ENCODE peak calls at places on chromosome 18, in four cellular contexts. V is tibial nerve, G is ovary, B is body of pancreas. K is an unnamed sample. For H3K27me3, the result is how much of the 10 kb centered on the place peaks cover.

GRCh38 chr18:31061945-31062344 is 19.4 kb upstream of the DSC3 start:
- DNase-seq in B (no peak), V (no peak), G (no peak), K (no peak)

GRCh38 chr18:62524443-62525200 is 1.8 kb downstream of the ZCCHC2 start:
- DNase-seq in G (peak), V (peak), B (peak), K (peak)

GRCh38 chr18:9233771-9234440 is 97.3 kb downstream of the ANKRD12 start:
- DNase-seq in B (no peak), V (no peak), G (no peak), K (no peak)

GRCh38 chr18:10926565-10927194 is 222.7 kb downstream of the PIEZO2 start:
- DNase-seq in B (no peak), V (no peak), G (peak), K (no peak)

GRCh38 chr18:31512203-31512764 is 14.3 kb downstream of the DSG2 start:
- DNase-seq in V (no peak), G (no peak), B (peak), K (no peak)

GRCh38 chr18:28003451-28003850 is 173.5 kb downstream of the CDH2 start:
- DNase-seq in G (no peak), V (no peak), B (no peak), K (no peak)

GRCh38 chr18:41703744-41704530 is 251.1 kb upstream of the PIK3C3 start:
- DNase-seq in V (no peak), B (no peak), G (no peak), K (no peak)

GRCh38 chr18:11658989-11659388 is 30.1 kb upstream of the GNAL start:
- DNase-seq in V (no peak), G (no peak), B (no peak), K (no peak)

GRCh38 chr18:26656944-26657536 is 108.7 kb upstream of the KCTD1 start:
- DNase-seq in B (peak), V (peak), G (peak), K (peak)

GRCh38 chr18:70523798-70524182 is 234.9 kb downstream of the SOCS6 start:
- DNase-seq in V (no peak), G (no peak), B (no peak), K (no peak)

GRCh38 chr18:6921571-6921970 is 192.1 kb downstream of the ARHGAP28 start:
- DNase-seq in V (no peak), B (no peak), G (no peak), K (no peak)

GRCh38 chr18:12121175-12122095 is 27.8 kb downstream of the ANKRD62 start:
- DNase-seq in B (peak), G (no peak), V (no peak), K (no peak)

GRCh38 chr18:76519156-76519549 is 24.1 kb upstream of the ZNF516 start:
- DNase-seq in G (no peak), V (no peak), B (no peak), K (no peak)

GRCh38 chr18:23356915-23357421 is 96.1 kb upstream of the RIOK3 start:
- DNase-seq in B (peak), V (no peak), G (no peak), K (no peak)

GRCh38 chr18:49238433-49239042 is 221.9 kb downstream of the DYM start:
- DNase-seq in B (no peak), G (no peak), V (no peak), K (no peak)

GRCh38 chr18:58255701-58256311 is 211.8 kb downstream of the NEDD4L start:
- DNase-seq in V (no peak), G (no peak), B (no peak), K (no peak)

GRCh38 chr18:2274613-2275012 is 296.7 kb downstream of the METTL4 start:
- DNase-seq in G (no peak), V (no peak), B (no peak), K (no peak)

GRCh38 chr18:74836296-74837139 is 238.8 kb downstream of the ZNF407 start:
- DNase-seq in B (no peak), V (no peak), G (no peak), K (peak)

GRCh38 chr18:10055125-10055750 is 141.4 kb downstream of the VAPA start:
- DNase-seq in V (no peak), G (peak), B (no peak), K (no peak)

GRCh38 chr18:48545690-48546365 is 7.0 kb downstream of the CTIF start:
- DNase-seq in G (peak), V (no peak), B (peak), K (no peak)

GRCh38 chr18:58901143-58901542 is 36.5 kb downstream of the ZNF532 start:
- DNase-seq in B (no peak), G (no peak), V (no peak), K (no peak)

GRCh38 chr18:72847134-72847533 is 20.7 kb downstream of the NETO1 start:
- DNase-seq in V (no peak), G (no peak), B (no peak), K (no peak)

GRCh38 chr18:12455511-12455910 is 47.8 kb downstream of the PRELID3A start:
- DNase-seq in V (peak), B (no peak), G (no peak), K (no peak)

GRCh38 chr18:59276047-59276446 is 2.8 kb upstream of the RAX start:
- DNase-seq in B (no peak), V (no peak), G (no peak), K (no peak)

GRCh38 chr18:51149605-51150429 is 47.7 kb downstream of the MEX3C start:
- DNase-seq in G (no peak), V (no peak), B (no peak), K (no peak)

GRCh38 chr18:68735498-68736343 is 20.8 kb upstream of the TMX3 start:
- DNase-seq in V (no peak), G (no peak), B (peak), K (no peak)

GRCh38 chr18:70411307-70411706 is 122.5 kb downstream of the SOCS6 start:
- DNase-seq in V (no peak), G (no peak), B (no peak), K (no peak)

GRCh38 chr18:24633121-24633520 is 172.7 kb downstream of the HRH4 start:
- DNase-seq in V (no peak), G (no peak), B (no peak), K (no peak)
- H3K4me3 ChIP-seq in V (no peak), G (no peak), B (no peak), K (no peak)

DNA sequence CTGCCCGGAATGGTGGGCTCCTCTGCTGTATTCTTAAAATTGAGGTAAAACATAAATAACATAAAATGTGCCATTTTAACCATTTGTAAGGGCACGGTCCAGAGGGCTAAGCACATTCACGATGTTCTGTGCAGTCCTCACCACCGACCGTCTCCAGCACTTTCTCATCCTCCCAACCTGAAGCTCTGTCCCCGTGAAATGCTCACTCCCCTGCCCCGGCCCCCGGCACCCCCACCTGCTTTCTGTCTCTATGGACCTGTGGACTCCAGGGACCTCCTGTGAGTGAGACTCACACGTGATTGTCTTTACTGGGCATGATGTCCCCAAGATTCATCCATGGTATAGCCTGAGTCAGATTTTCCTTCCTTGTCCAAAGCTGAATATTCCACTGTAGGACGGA is 38.7 kb upstream of the CTDP1 start:
- DNase-seq in B (no peak), G (no peak), V (no peak), K (no peak)
- TF ChIP-seq POLR2A in B (no peak), G (no peak), V (no peak), K (no peak)

GRCh38 chr18:34222396-34223163 is 2.1 kb downstream of the NOL4 start:
- DNase-seq in G (no peak), V (no peak), B (no peak), K (peak)
- H3K27me3 ChIP-seq in G (under half), V (half or more), B (under half), K (half or more)

GRCh38 chr18:61333271-61333745 is at the start of gene CDH20:
- DNase-seq in G (no peak), V (no peak), B (no peak), K (no peak)
- H3K4me3 ChIP-seq in G (no peak), V (peak), B (no peak), K (peak)